ENCODE peak calls at places on chromosomes 4 and X, in four cellular contexts. J is CD4-positive, alpha-beta T cell; Z is cardiac muscle cell; N is tibial nerve. Y is an unnamed sample.

GRCh38 chr4:33924801-33925200 is 2319.5 kb downstream of the ARAP2 start:
- DNase-seq in J (no peak), Z (no peak), N (no peak), Y (no peak)

GRCh38 chr4:67762091-67762490 is 7.9 kb upstream of the GNRHR start:
- DNase-seq in N (no peak), J (no peak), Z (peak; percentile 69), Y (no peak)

GRCh38 chrX:54042609-54043010 is 1.7 kb downstream of the PHF8 start:
- DNase-seq in Z (peak; percentile 68), J (peak; percentile 4), N (peak; percentile 18), Y (peak; percentile 40)

GRCh38 chrX:18698762-18699650 is 8.4 kb upstream of the PPEF1 start:
- DNase-seq in Z (no peak), J (no peak), N (no peak), Y (no peak)

GRCh38 chr4:150251752-150252190 is 173.5 kb downstream of the DCLK2 start:
- DNase-seq in Z (peak; percentile 48), N (no peak), J (no peak), Y (no peak)

GRCh38 chr4:10047967-10048366 is 26.7 kb upstream of the SLC2A9 start:
- DNase-seq in Z (no peak), J (no peak), N (no peak), Y (no peak)

GRCh38 chrX:9456250-9457074 is 8.4 kb upstream of the TBL1X start:
- DNase-seq in N (no peak), Z (no peak), J (no peak), Y (no peak)

GRCh38 chr4:163161536-163162205 is 5.0 kb downstream of the NAF1 start:
- DNase-seq in Z (peak; percentile 75), J (no peak), N (no peak), Y (no peak)

GRCh38 chr4:185859106-185859505 is 47.1 kb upstream of the SORBS2 start:
- DNase-seq in N (no peak), Z (peak; percentile 55), J (no peak), Y (no peak)

GRCh38 chr4:54625391-54625790 is 32.4 kb upstream of the KIT start:
- DNase-seq in J (no peak), Z (peak; percentile 2), N (peak; percentile 66), Y (no peak)

GRCh38 chr4:135192746-135193535 is 991.4 kb upstream of the PABPC4L start:
- DNase-seq in N (no peak), Z (no peak), J (no peak), Y (no peak)

GRCh38 chr4:156838761-156839160 is 132.8 kb downstream of the PDGFC start:
- DNase-seq in Z (peak; percentile 27), N (no peak), J (no peak), Y (no peak)

GRCh38 chrX:140503230-140503585 is 1.7 kb downstream of the SOX3 start:
- DNase-seq in Z (no peak), N (no peak), J (no peak), Y (no peak)
- H3K27me3 ChIP-seq in Z (peaks cover 99% of the 10 kb centered on the region), N (no peaks in the 10 kb centered on the region), J (peaks cover 53% of the 10 kb centered on the region), Y (peaks cover 97% of the 10 kb centered on the region)

GRCh38 chr4:8000721-8001491 is 61.2 kb upstream of the AFAP1 start:
- DNase-seq in N (no peak), J (no peak), Z (no peak), Y (no peak)
- H3K27me3 ChIP-seq in N (no peaks in the 10 kb centered on the region), J (no peaks in the 10 kb centered on the region), Z (no peaks in the 10 kb centered on the region), Y (no peaks in the 10 kb centered on the region)

DNA sequence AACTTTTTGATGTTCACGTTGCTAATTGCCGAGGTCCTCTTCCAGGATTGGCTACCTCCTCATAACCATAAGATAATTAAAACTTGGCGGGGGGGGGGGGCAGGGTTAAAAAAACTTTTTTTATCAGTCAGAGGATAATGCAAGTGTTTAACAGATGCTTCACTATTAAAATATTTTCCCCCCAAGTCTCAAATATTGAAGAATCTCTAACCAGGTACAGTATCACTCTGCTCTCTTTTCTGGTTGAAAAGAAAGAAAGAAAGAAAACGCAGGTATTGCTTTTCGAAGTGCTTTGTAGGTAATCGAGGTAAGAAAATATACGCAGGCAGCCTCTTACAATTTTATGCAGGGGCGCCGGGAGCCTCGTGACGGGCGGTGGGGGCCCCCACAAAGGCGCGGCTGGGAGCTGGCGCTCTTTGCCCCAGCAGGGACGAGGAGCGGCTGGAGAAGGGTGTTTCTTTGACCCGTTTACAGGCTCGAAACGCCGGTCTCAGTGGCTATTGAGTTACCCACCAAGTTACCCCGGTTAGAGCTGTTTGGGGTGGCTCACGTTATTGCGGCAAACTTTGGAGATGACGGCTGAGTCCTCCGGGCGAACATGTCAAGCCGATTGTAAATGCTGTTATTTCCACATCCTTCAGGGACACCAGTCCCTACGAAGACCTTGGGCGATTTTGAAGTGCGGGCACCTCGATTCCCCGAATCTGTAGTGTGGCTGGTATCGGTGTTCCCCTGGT is 465 bp upstream of the HAND2 start:
- DNase-seq in Z (peak; percentile 41), J (no peak), N (no peak), Y (no peak)
- H3K27me3 ChIP-seq in Z (peaks cover 29% of the 10 kb centered on the region), J (peaks cover 97% of the 10 kb centered on the region), N (peaks cover 2% of the 10 kb centered on the region), Y (peaks cover 47% of the 10 kb centered on the region)

DNA sequence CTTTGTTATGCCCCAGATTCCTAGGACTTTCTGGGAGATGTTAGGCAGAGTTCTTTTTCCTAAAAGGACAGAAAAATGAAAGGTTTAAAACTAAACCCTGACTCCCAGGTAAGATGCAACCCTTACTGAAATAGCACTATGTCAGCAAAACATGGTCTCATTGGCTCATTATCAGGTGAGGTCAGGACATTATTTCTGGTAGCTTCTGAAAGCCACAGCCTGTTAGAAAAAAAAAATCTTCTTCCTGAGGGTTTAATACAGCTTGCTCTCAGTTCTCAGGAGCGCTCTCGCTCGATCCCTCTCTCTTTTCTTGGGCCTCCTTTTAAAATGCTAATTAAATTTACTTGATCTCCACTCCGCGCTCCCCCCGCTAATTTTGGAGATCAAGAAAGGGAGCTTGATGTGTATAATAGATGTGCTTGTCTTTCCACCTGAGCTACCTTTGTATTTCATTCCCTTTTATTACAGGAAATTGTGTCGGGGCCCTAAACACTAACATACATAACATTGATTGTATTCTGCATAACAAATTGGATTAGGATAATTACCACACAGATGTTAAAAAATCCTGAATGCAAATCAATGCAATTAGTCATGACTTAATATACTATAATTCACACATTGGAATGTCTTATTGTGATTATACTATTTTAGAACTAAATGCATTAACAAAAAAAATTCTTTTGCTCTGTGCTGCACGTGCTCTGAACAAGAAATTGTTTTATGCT is 101.7 kb upstream of the TEX13D start:
- DNase-seq in N (no peak), Z (no peak), J (no peak), Y (no peak)
- H3K27me3 ChIP-seq in N (no peaks in the 10 kb centered on the region), Z (no peaks in the 10 kb centered on the region), J (no peaks in the 10 kb centered on the region), Y (no peaks in the 10 kb centered on the region)

DNA sequence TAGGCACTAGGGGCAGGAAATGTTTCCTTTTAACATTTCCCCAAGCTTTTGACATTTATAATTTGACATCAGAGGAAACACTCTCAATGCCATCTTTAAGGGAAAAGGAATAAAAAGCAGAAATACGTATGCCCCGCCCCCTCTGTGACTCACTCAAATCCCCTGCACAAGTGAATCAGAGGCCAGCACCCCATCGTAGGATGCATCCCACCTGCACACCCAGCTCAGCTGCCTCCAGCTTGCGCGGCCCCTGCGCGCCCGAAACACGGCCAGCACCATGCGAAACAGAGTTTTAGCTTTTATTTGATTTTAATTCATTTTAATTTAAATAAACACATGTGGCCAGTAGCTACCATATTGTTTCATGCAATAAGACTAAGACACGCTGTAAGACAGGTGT is 29.5 kb downstream of the ABLIM2 start:
- DNase-seq in N (no peak), Z (no peak), J (no peak), Y (no peak)
- H3K27me3 ChIP-seq in N (no peaks in the 10 kb centered on the region), Z (no peaks in the 10 kb centered on the region), J (no peaks in the 10 kb centered on the region), Y (no peaks in the 10 kb centered on the region)

DNA sequence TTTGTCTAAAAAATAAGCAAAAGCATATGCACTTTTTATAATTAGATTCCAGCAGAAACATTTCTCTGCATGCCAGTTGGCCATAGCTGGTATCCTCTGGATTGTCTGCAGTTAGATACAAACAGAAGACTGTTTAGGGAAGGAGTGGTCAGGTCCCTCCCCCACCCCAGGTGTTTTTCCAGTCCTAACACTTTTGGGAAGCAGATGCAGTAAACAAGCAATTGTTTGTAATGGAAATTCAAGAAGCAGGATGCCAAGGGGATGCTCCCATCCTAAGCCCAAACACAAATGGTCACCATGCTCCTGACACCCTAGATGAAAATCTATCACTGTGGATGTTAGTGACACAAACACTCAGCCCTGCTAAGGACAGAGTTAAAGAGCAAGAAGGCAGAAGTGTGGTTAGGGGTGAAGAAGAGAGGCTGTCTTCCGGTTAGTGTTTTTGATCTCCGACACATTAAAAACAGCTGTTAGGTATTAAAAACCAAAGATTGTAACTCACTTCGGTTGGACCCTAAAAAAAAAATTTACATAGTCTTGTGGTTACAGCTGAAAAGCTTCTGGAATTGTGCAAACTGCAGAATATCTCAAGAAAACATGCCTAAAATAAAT is 7.9 kb downstream of the LEF1 start:
- DNase-seq in N (no peak), Z (no peak), J (no peak), Y (no peak)
- H3K27me3 ChIP-seq in N (peaks cover 3% of the 10 kb centered on the region), Z (no peaks in the 10 kb centered on the region), J (no peaks in the 10 kb centered on the region), Y (peaks cover 8% of the 10 kb centered on the region)

GRCh38 chr4:160213377-160213776 is 1110.5 kb downstream of the RAPGEF2 start:
- DNase-seq in Z (no peak), N (no peak), J (no peak), Y (no peak)

GRCh38 chr4:160217352-160217751 is 1114.5 kb downstream of the RAPGEF2 start:
- DNase-seq in N (no peak), J (no peak), Z (no peak), Y (no peak)

GRCh38 chr4:160212078-160212477 is 1109.2 kb downstream of the RAPGEF2 start:
- DNase-seq in J (no peak), N (no peak), Z (no peak), Y (no peak)
- H3K27me3 ChIP-seq in J (no peaks in the 10 kb centered on the region), N (no peaks in the 10 kb centered on the region), Z (no peaks in the 10 kb centered on the region), Y (no peaks in the 10 kb centered on the region)

DNA sequence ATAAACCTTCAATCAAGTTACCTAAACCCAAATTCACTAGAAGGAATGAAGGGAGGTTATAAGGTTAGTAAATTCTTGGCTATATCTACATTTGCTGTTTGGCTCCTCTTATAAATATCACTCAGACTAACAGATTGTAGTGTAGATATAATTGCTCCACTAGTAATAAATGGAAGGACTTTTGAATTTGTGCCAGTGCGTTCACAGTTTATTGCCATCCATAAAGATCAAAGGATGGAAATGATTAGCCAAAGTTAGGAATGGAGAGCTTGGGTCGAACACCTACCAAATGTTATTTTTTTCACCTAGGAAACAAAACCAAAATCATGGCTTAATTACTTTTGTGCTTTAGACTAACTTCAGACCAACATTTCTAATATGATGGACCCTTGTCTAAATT is 9.2 kb downstream of the DTHD1 start:
- DNase-seq in N (no peak), J (no peak), Z (no peak), Y (no peak)
- H3K27me3 ChIP-seq in N (no peaks in the 10 kb centered on the region), J (no peaks in the 10 kb centered on the region), Z (no peaks in the 10 kb centered on the region), Y (no peaks in the 10 kb centered on the region)

DNA sequence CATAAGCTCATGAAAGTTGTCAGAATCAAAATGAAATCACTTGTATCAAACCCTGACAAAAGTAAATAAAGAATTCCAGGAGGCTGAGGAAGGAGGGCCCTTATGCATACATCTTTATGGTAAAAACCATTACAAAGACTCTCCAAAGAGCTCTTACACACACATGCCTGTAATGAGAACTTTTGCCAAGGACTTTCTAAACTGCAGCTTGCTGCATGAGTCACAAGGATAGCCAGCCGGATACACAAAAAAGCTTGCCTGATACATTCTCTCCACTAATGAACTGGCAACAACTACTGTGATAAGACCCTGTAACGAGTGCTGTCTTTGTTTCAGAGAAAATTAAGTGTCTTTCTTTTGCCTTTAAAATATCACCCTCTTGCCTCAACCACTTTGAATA is 618.1 kb downstream of the PPP4R3C start:
- DNase-seq in N (no peak), J (no peak), Z (peak; percentile 12), Y (no peak)
- H3K27me3 ChIP-seq in N (no peaks in the 10 kb centered on the region), J (no peaks in the 10 kb centered on the region), Z (no peaks in the 10 kb centered on the region), Y (no peaks in the 10 kb centered on the region)